ENCODE peak calls at places on chromosomes 2 and 18, in four cellular contexts. W is K562, H is IMR-90, O is H1. P is an unnamed sample.

GRCh38 chr2:8315766-8316165 is 366.1 kb upstream of the ID2 start:
- DNase-seq in W (peak), H (peak), O (no peak), P (no peak)

GRCh38 chr2:44747794-44748193 is 193.7 kb upstream of the SIX3 start:
- DNase-seq in W (no peak), H (no peak), O (no peak), P (no peak)

GRCh38 chr2:98465456-98466201 is 21.0 kb downstream of the INPP4A start:
- DNase-seq in W (peak), H (peak), O (no peak), P (peak)

GRCh38 chr2:127632592-127633489 is 13.1 kb upstream of the GPR17 start:
- DNase-seq in W (no peak), H (no peak), O (no peak), P (no peak)

GRCh38 chr2:240432820-240433801 is 2.4 kb upstream of the GPC1 start:
- DNase-seq in W (no peak), H (no peak), O (no peak), P (no peak)

GRCh38 chr18:2237706-2238105 is 333.6 kb downstream of the METTL4 start:
- DNase-seq in W (no peak), H (no peak), O (no peak), P (no peak)

GRCh38 chr2:6054394-6054732 is 362.2 kb downstream of the SOX11 start:
- DNase-seq in W (no peak), H (no peak), O (no peak), P (no peak)

GRCh38 chr18:23226386-23226785 is 91.1 kb downstream of the CABLES1 start:
- DNase-seq in W (no peak), H (peak), O (no peak), P (no peak)

GRCh38 chr2:96203130-96204028 is 5.2 kb downstream of the STARD7 start:
- DNase-seq in W (no peak), H (no peak), O (no peak), P (no peak)

GRCh38 chr2:63614983-63615945 is 26.5 kb downstream of the MDH1 start:
- DNase-seq in W (no peak), H (peak), O (peak), P (no peak)

GRCh38 chr18:76454429-76454828 is 40.6 kb downstream of the ZNF516 start:
- DNase-seq in W (no peak), H (peak), O (no peak), P (no peak)

GRCh38 chr2:46983065-46983801 is 67.6 kb upstream of the MCFD2 start:
- DNase-seq in W (peak), H (peak), O (no peak), P (peak)

GRCh38 chr2:61671561-61672315 is 133.6 kb upstream of the XPO1 start:
- DNase-seq in W (no peak), H (no peak), O (no peak), P (no peak)

GRCh38 chr2:158738363-158738762 is 56.8 kb upstream of the DAPL1 start:
- DNase-seq in W (no peak), H (no peak), O (no peak), P (no peak)

GRCh38 chr2:108074150-108074549 is 87.8 kb downstream of the SLC5A7 start:
- DNase-seq in W (no peak), H (no peak), O (no peak), P (no peak)

GRCh38 chr2:98118161-98118560 is 31.2 kb downstream of the VWA3B start:
- DNase-seq in W (no peak), H (peak), O (no peak), P (no peak)

GRCh38 chr2:140759431-140760156 is 1371.2 kb downstream of the LRP1B start:
- DNase-seq in W (no peak), H (no peak), O (no peak), P (no peak)

GRCh38 chr2:50658883-50659282 is 373.0 kb downstream of the NRXN1 start:
- DNase-seq in W (no peak), H (peak), O (no peak), P (no peak)

GRCh38 chr2:108594132-108594981 is 60.1 kb downstream of the LIMS1 start:
- DNase-seq in W (no peak), H (peak), O (no peak), P (no peak)

GRCh38 chr18:58135170-58135569 is 91.1 kb downstream of the NEDD4L start:
- DNase-seq in W (no peak), H (peak), O (no peak), P (peak)

GRCh38 chr2:94994914-94995236 is 30.6 kb upstream of the MAL start:
- DNase-seq in W (no peak), H (no peak), O (no peak), P (no peak)

GRCh38 chr2:62007555-62007954 is 102.1 kb downstream of the COMMD1 start:
- DNase-seq in W (no peak), H (no peak), O (no peak), P (no peak)

GRCh38 chr18:37691162-37691561 is 125.6 kb upstream of the CELF4 start:
- DNase-seq in W (no peak), H (no peak), O (no peak), P (no peak)

GRCh38 chr2:163375070-163375469 is 360.7 kb downstream of the FIGN start:
- DNase-seq in W (no peak), H (no peak), O (no peak), P (no peak)

GRCh38 chr2:46213906-46214305 is 83.3 kb upstream of the EPAS1 start:
- DNase-seq in W (no peak), H (no peak), O (no peak), P (no peak)

GRCh38 chr2:217438821-217439220 is 564.0 kb downstream of the TNS1 start:
- DNase-seq in W (no peak), H (no peak), O (no peak), P (no peak)

GRCh38 chr18:10379511-10379910 is 74.9 kb upstream of the APCDD1 start:
- DNase-seq in W (no peak), H (peak), O (no peak), P (no peak)
- TF ChIP-seq CHD1 in W (no peak), H (no peak), O (no peak), P (no peak)

DNA sequence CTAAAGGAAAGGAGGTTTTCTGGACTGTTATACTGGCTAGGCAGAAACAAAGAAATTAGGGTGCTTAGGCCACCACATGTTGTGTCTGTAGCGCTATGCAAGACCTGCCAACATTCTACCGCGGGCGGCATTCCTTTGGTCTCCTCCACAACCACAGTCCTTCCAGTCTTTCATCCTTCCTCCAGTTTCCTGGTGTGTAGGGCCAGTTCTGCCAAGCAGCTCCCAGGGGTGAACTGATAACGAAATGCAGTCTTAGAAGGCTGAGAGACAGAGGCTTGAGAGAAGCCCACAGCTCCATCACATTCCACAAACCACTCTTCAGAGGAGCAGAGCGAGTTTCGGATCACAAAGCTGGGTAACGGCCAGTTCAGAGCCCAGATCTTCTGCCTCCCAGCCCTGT is 19.5 kb upstream of the CXXC1 start:
- DNase-seq in W (no peak), H (peak), O (no peak), P (no peak)
- TF ChIP-seq CHD1 in W (no peak), H (no peak), O (no peak), P (no peak)

DNA sequence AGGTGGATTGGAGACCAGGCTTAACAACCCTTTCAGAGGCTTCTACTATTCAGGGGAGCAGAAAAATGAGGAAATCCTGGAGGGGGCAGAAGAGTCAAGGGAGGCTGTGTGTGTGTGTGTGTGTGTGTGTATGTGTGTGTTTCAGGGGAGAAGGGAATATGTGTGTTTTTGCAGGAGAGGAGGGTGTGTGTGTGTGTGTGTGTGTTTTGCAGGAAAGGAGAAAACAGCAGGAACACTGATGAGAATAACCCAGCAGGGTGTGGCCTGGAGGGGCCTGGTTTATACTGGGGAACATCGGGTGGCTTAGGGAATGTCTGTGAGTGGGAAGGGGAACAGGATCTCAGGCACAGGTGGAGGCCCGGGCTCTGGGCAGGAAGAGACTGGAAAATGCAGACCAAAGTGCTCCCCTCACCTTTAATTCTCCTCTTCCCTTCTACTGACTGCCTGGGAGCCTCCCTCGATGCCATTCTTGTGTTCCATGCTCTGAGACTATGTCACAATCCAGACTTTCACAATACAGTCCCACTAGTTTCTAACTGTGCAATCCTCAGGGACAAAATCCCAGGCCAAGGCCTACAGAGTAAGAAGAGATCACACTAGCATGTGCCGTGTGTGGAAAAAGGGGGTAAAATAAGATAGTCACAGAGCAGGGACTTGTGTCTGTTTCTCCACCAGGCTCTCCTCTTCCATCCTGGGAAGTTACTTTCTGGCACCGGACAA is 10.0 kb downstream of the CYB5A start:
- DNase-seq in W (no peak), H (no peak), O (no peak), P (no peak)
- TF ChIP-seq CHD1 in W (no peak), H (no peak), O (no peak), P (no peak)

GRCh38 chr2:73175663-73176204 is 26.6 kb upstream of the NOTO start:
- DNase-seq in W (peak), H (peak), O (peak), P (no peak)
- TF ChIP-seq CHD1 in W (no peak), H (no peak), O (no peak), P (no peak)

GRCh38 chr2:68436270-68436669 is 30.8 kb downstream of the FBXO48 start:
- DNase-seq in W (no peak), H (peak), O (no peak), P (no peak)
- TF ChIP-seq CHD1 in W (no peak), H (no peak), O (no peak), P (no peak)

GRCh38 chr2:218691234-218691633 is 19.3 kb downstream of the STK36 start:
- DNase-seq in W (no peak), H (peak), O (no peak), P (no peak)
- TF ChIP-seq CHD1 in W (no peak), H (no peak), O (no peak), P (no peak)

DNA sequence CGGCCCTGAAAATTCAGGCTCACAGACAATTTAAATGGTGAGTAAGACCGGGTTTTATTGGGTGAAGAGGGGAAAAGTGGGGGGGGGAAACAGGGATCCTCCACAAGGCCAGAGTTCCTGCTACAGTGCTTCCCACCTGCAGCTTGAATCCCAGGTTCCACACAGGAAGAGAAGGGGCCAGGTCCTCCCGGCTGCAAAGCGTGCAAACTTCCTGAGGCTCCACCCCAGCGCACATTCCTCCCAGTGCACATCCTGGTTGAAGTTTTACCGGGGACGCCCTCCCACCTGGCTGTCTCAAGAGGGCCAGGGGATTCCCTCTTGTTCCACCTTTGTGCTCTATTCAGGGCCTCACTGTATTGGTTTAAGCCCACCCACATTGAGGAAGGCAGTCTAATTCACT is 347.7 kb upstream of the REG3G start:
- DNase-seq in W (no peak), H (no peak), O (no peak), P (no peak)
- TF ChIP-seq CHD1 in W (no peak), H (no peak), O (no peak), P (no peak)

GRCh38 chr2:10332402-10333246 is 29.9 kb downstream of the HPCAL1 start:
- DNase-seq in W (peak), H (no peak), O (no peak), P (no peak)
- TF ChIP-seq CHD1 in W (no peak), H (no peak), O (no peak), P (no peak)

GRCh38 chr2:231037202-231037730 is at the start of gene C2orf72:
- DNase-seq in W (peak), H (no peak), O (peak), P (no peak)
- TF ChIP-seq CHD1 in W (no peak), H (no peak), O (no peak), P (no peak)

GRCh38 chr2:104733544-104733943 is 120.4 kb upstream of the POU3F3 start:
- DNase-seq in W (peak), H (no peak), O (peak), P (no peak)

GRCh38 chr2:104736026-104736425 is 117.9 kb upstream of the POU3F3 start:
- DNase-seq in W (no peak), H (no peak), O (no peak), P (no peak)

DNA sequence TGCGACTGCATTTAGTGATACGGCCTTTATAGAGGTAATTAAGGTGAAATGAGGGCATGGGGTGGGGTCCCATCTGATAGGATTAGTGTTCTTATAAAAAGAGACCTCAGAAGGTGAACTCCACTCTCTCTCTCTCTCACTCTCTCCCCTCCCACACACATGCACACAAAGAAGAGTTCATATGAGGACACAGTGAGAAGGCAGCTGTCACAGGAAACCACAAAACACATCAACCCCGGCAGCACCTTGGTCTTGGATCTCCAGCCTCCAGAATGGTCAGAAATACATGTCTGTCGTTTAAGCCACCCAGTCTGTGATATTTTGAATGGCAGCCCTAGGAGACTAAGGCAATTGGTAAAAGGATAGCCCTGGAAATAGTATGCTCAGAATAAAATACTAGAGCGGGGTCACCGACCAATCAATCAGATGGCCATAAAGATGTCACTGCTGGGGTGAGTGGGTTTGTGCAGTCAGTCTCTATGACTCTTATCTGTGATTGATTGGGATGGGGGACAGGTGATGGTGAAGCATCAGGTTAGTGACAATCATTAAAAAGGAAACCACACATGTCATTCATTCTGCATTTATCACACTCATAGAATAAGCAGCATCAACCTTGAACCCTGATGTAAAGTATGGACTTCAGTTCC is 118.9 kb upstream of the POU3F3 start:
- DNase-seq in W (no peak), H (no peak), O (no peak), P (no peak)
- TF ChIP-seq CHD1 in W (no peak), H (no peak), O (no peak), P (no peak)